ENCODE peak calls at places on chromosome 20, in six cellular contexts. One of them, this sample, is unnamed.

GRCh38 chr20:48919336-48919881 is 2.1 kb upstream of the ARFGEF2 start:
- DNase-seq in astrocyte: no peak
- DNase-seq in endodermal cell: no peak
- DNase-seq in OCI-LY7: no peak
- DNase-seq in iPS-NIHi11: no peak
- DNase-seq in Calu3: no peak
- DNase-seq in this sample: no peak

GRCh38 chr20:62961310-62961783 is 8.8 kb downstream of the SLC17A9 start:
- DNase-seq in astrocyte: no peak
- DNase-seq in endodermal cell: peak; percentile 86
- DNase-seq in OCI-LY7: no peak
- DNase-seq in iPS-NIHi11: peak; percentile 61
- DNase-seq in Calu3: no peak
- DNase-seq in this sample: no peak

GRCh38 chr20:4018015-4018748 is 2.8 kb upstream of the RNF24 start:
- DNase-seq in astrocyte: peak; percentile 29
- DNase-seq in endodermal cell: no peak
- DNase-seq in OCI-LY7: no peak
- DNase-seq in iPS-NIHi11: no peak
- DNase-seq in Calu3: no peak
- DNase-seq in this sample: no peak

GRCh38 chr20:61760321-61761112 is 305.2 kb downstream of the TAF4 start:
- DNase-seq in astrocyte: no peak
- DNase-seq in endodermal cell: peak; percentile 22
- DNase-seq in OCI-LY7: no peak
- DNase-seq in iPS-NIHi11: no peak
- DNase-seq in Calu3: no peak
- DNase-seq in this sample: no peak

GRCh38 chr20:20699917-20700316 is 12.5 kb downstream of the RALGAPA2 start:
- DNase-seq in astrocyte: no peak
- DNase-seq in endodermal cell: no peak
- DNase-seq in OCI-LY7: no peak
- DNase-seq in iPS-NIHi11: no peak
- DNase-seq in Calu3: no peak
- DNase-seq in this sample: no peak

GRCh38 chr20:62156592-62157386 is 13.2 kb downstream of the SS18L1 start:
- DNase-seq in astrocyte: no peak
- DNase-seq in endodermal cell: peak; percentile 94
- DNase-seq in OCI-LY7: peak; percentile 69
- DNase-seq in iPS-NIHi11: peak; percentile 95
- DNase-seq in Calu3: peak; percentile 61
- DNase-seq in this sample: peak; percentile 29

GRCh38 chr20:38840053-38840893 is 34.8 kb downstream of the PPP1R16B start:
- DNase-seq in astrocyte: peak; percentile 2
- DNase-seq in endodermal cell: no peak
- DNase-seq in OCI-LY7: no peak
- DNase-seq in iPS-NIHi11: no peak
- DNase-seq in Calu3: no peak
- DNase-seq in this sample: no peak

GRCh38 chr20:53948383-53949318 is 121.7 kb downstream of the BCAS1 start:
- DNase-seq in astrocyte: no peak
- DNase-seq in endodermal cell: no peak
- DNase-seq in OCI-LY7: no peak
- DNase-seq in iPS-NIHi11: no peak
- DNase-seq in Calu3: no peak
- DNase-seq in this sample: no peak

GRCh38 chr20:31593221-31594001 is 11.7 kb upstream of the ID1 start:
- DNase-seq in astrocyte: peak; percentile 81
- DNase-seq in endodermal cell: peak; percentile 65
- DNase-seq in OCI-LY7: no peak
- DNase-seq in iPS-NIHi11: peak; percentile 40
- DNase-seq in Calu3: peak; percentile 100
- DNase-seq in this sample: no peak

This sample was measured in NCI-H2107.